ENCODE peak calls at places on chromosomes 2 and 18, in seven cellular contexts. S is fibroblast of gingiva, P is NCI-H748 treated with DMSO at 0.1 percent for 48 hours, J is uterus, K is GM12891, W is hepatocyte, R is cardiac muscle cell. B is an unnamed sample.

GRCh38 chr2:61959381-61960293 is 54.2 kb downstream of the COMMD1 start:
- DNase-seq in S (no peak), P (no peak), J (no peak), K (no peak), W (peak), R (no peak), B (no peak)

GRCh38 chr18:54671291-54671881 is 80.3 kb downstream of the DYNAP start:
- DNase-seq in S (peak), P (peak), J (no peak), K (no peak), W (peak), R (peak), B (peak)

GRCh38 chr2:72770879-72771461 is 54.9 kb downstream of the EXOC6B start:
- DNase-seq in S (peak), P (peak), J (peak), K (peak), W (peak), R (peak), B (peak)

GRCh38 chr2:98334439-98335078 is 11.7 kb upstream of the CNGA3 start:
- DNase-seq in S (peak), P (peak), J (no peak), K (no peak), W (peak), R (no peak), B (peak)

GRCh38 chr2:234495076-234495800 is 1.6 kb downstream of the ARL4C start:
- DNase-seq in S (no peak), P (no peak), J (no peak), K (no peak), W (peak), R (no peak), B (no peak)

GRCh38 chr2:221241072-221241471 is 331.0 kb downstream of the EPHA4 start:
- DNase-seq in S (no peak), P (no peak), J (no peak), K (no peak), W (no peak), R (no peak), B (no peak)

GRCh38 chr18:49492694-49493033 is 5.6 kb upstream of the C18orf32 start:
- DNase-seq in S (no peak), P (no peak), J (no peak), K (no peak), W (no peak), R (no peak), B (no peak)

GRCh38 chr18:26700201-26700600 is 151.8 kb upstream of the KCTD1 start:
- DNase-seq in S (no peak), P (no peak), J (no peak), K (no peak), W (no peak), R (no peak), B (no peak)

GRCh38 chr18:31610841-31611240 is 19.2 kb downstream of the TTR start:
- DNase-seq in S (no peak), P (no peak), J (no peak), K (no peak), W (peak), R (peak), B (no peak)

GRCh38 chr18:3901042-3901441 is 451.1 kb downstream of the TGIF1 start:
- DNase-seq in S (no peak), P (no peak), J (no peak), K (no peak), W (no peak), R (no peak), B (no peak)

GRCh38 chr2:176171331-176172006 is 14.4 kb downstream of the HOXD3 start:
- DNase-seq in S (no peak), P (no peak), J (no peak), K (no peak), W (no peak), R (no peak), B (no peak)

GRCh38 chr2:226550801-226551200 is 248.8 kb downstream of the IRS1 start:
- DNase-seq in S (no peak), P (no peak), J (no peak), K (no peak), W (no peak), R (no peak), B (no peak)

GRCh38 chr2:44537264-44537663 is 175.5 kb downstream of the CAMKMT start:
- DNase-seq in S (no peak), P (no peak), J (no peak), K (no peak), W (no peak), R (no peak), B (no peak)

GRCh38 chr2:29606105-29606871 is 315.1 kb downstream of the ALK start:
- DNase-seq in S (peak), P (no peak), J (no peak), K (no peak), W (no peak), R (no peak), B (peak)

B was measured in foreskin fibroblast.